ENCODE peak calls at places on chromosome 2, in four cellular contexts. A is heart left ventricle, Z is kidney epithelial cell, L is GM12864. K is an unnamed sample.
A peak's percentile ranks its signal among the peaks of the same experiment; 100 is the strongest.

GRCh38 chr2:18988557-18989232 is 369.7 kb downstream of the OSR1 start:
- DNase-seq in L (no peak), Z (no peak), A (no peak), K (no peak)

GRCh38 chr2:30321466-30321865 is 90.1 kb downstream of the LBH start:
- DNase-seq in L (no peak), A (no peak), Z (no peak), K (no peak)

GRCh38 chr2:128450211-128451015 is 131.7 kb upstream of the HS6ST1 start:
- DNase-seq in Z (no peak), A (no peak), L (no peak), K (no peak)

GRCh38 chr2:29423267-29423666 is 308.1 kb downstream of the CLIP4 start:
- DNase-seq in Z (no peak), A (no peak), L (no peak), K (no peak)

GRCh38 chr2:64090264-64090663 is 54.0 kb downstream of the PELI1 start:
- DNase-seq in L (no peak), A (no peak), Z (no peak), K (no peak)

GRCh38 chr2:98233941-98234340 is 112.3 kb upstream of the CNGA3 start:
- DNase-seq in L (no peak), Z (no peak), A (no peak), K (no peak)

GRCh38 chr2:28164280-28164801 is 228.3 kb upstream of the FOSL2 start:
- DNase-seq in L (no peak), Z (no peak), A (peak; percentile 60), K (no peak)

GRCh38 chr2:239609583-239610310 is 208.9 kb upstream of the HDAC4 start:
- DNase-seq in A (peak; percentile 36), L (no peak), Z (no peak), K (no peak)

GRCh38 chr2:231717281-231718180 is 9.2 kb downstream of the PTMA start:
- DNase-seq in A (no peak), L (peak; percentile 82), Z (no peak), K (no peak)

GRCh38 chr2:5493256-5493655 is 198.9 kb upstream of the SOX11 start:
- DNase-seq in A (no peak), L (no peak), Z (no peak), K (no peak)

GRCh38 chr2:9230881-9231280 is 24.3 kb downstream of the ASAP2 start:
- DNase-seq in A (no peak), Z (no peak), L (no peak), K (no peak)

GRCh38 chr2:5057895-5058294 is 634.3 kb upstream of the SOX11 start:
- DNase-seq in Z (no peak), A (no peak), L (no peak), K (no peak)

GRCh38 chr2:69565431-69565839 is 78.1 kb downstream of the AAK1 start:
- DNase-seq in L (no peak), A (peak; percentile 71), Z (no peak), K (no peak)

GRCh38 chr2:45496869-45497268 is 114.2 kb downstream of the SRBD1 start:
- DNase-seq in Z (no peak), L (no peak), A (no peak), K (no peak)

DNA sequence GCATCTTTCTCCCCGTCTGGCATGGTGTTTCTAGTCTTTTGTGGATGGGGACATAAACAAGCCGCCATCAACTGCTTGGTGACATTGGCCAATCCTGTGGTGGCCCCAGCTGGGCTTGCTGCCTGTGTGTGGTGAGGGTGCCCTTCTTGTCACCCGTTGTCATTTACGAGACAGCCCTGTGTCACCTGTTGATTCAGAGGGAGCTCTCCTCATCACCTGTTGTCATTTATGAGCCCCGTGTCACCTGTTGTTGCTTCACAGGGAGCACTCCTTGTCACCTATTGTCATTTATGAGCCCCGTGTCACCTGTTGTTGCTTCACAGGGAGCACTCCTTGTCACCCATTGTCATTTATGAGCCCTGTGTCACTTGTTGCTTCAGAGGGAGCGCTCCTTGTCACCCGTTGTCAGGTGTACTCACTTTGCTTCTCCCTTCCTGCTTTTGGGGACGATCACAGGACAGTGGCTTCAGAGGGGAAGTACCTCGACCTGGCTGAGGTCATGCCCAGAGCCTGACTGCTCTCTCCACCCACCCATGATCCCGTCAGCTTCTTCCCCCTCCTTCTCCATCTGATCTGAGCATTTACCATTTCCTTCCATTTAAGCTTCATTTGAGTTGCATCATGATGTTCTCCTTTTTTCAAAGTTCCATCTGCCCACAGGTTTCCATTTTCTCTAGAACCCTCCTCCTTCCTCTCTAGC is 29.1 kb downstream of the HPCAL1 start:
- DNase-seq in A (no peak), Z (no peak), L (no peak), K (no peak)
- H3K4me3 ChIP-seq in A (no peak overlapping the region), Z (no peak overlapping the region), L (no peak overlapping the region), K (no peak overlapping the region)

GRCh38 chr2:197256771-197257170 is 53.8 kb downstream of the ANKRD44 start:
- DNase-seq in L (no peak), Z (no peak), A (no peak), K (no peak)

GRCh38 chr2:197255550-197255949 is 55.0 kb downstream of the ANKRD44 start:
- DNase-seq in A (peak; percentile 87), L (peak; percentile 74), Z (no peak), K (no peak)

GRCh38 chr2:197256021-197256420 is 54.6 kb downstream of the ANKRD44 start:
- DNase-seq in A (no peak), L (no peak), Z (no peak), K (no peak)

GRCh38 chr2:197251576-197251975 is 59.0 kb downstream of the ANKRD44 start:
- DNase-seq in Z (no peak), L (no peak), A (no peak), K (peak; percentile 36)

DNA sequence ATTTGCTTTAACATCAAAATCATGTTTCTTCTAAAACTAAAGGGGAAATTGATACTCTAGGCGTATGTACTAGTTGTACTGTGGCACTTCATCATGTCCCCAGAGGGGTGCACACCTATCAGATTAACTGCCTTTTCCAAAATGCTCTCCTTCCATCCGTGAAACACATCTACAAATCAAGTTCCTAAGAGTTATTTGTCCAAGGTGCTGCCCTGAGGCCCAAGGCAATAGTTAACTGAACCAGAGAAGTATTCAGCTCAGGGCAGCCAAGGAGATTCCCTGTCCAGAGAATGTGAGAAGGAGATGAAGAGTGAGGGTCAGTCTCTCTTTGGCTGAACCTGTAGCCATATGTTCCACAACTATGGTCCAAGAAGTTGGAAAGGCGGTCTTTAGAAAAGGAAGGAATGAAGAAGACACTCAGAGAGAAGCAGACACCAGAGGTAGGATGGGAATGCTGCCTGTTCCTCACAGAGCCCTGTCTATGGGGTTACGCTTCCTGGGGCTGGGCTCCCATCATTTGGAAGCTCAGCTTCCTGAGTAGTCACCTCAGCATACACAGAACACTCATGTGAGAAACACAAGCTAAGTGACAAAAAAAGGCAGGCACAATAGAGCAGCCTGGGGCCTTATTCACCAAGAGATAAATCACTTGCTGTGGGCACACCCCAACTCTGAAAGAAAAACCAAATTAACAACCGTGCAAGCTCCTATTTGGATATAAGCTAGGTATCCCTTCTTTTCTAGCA is 55.6 kb downstream of the ANKRD44 start:
- DNase-seq in L (no peak), A (no peak), Z (no peak), K (no peak)
- H3K4me3 ChIP-seq in L (peak overlapping the region; percentile 50), A (no peak overlapping the region), Z (no peak overlapping the region), K (no peak overlapping the region)

GRCh38 chr2:162118166-162119031 is 33.6 kb downstream of the GCG start:
- DNase-seq in A (no peak), Z (no peak), L (no peak), K (peak; percentile 14)
- H3K4me3 ChIP-seq in A (no peak overlapping the region), Z (no peak overlapping the region), L (no peak overlapping the region), K (no peak overlapping the region)

GRCh38 chr2:120239488-120240287 is 13.0 kb upstream of the RALB start:
- DNase-seq in Z (no peak), A (no peak), L (no peak), K (peak; percentile 36)
- H3K4me3 ChIP-seq in Z (no peak overlapping the region), A (no peak overlapping the region), L (no peak overlapping the region), K (no peak overlapping the region)

DNA sequence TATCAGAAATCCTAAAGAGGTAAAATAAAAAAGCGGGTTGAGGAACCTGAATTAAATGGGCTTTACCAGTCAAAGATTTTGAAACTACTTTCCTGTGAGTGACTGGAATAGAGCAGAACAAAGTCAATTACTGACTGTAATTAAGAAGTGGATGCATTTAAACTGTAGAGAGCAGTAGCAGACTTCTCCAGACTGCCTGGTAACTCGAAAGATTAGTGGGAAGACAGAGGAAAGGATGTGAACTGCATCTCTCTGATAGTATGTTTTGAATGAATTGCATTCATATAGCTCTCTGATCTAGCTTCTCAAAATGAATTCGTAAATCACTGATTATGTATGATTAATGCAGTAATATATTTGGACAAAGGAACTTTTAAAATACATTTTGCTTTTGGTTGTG is 303.9 kb downstream of the ARHGAP15 start:
- DNase-seq in Z (no peak), L (no peak), A (no peak), K (no peak)
- H3K4me3 ChIP-seq in Z (no peak overlapping the region), L (no peak overlapping the region), A (no peak overlapping the region), K (no peak overlapping the region)

GRCh38 chr2:241359481-241360045 is 3.5 kb downstream of the FARP2 start:
- DNase-seq in Z (no peak), L (no peak), A (no peak), K (no peak)
- H3K4me3 ChIP-seq in Z (no peak overlapping the region), L (no peak overlapping the region), A (no peak overlapping the region), K (no peak overlapping the region)

DNA sequence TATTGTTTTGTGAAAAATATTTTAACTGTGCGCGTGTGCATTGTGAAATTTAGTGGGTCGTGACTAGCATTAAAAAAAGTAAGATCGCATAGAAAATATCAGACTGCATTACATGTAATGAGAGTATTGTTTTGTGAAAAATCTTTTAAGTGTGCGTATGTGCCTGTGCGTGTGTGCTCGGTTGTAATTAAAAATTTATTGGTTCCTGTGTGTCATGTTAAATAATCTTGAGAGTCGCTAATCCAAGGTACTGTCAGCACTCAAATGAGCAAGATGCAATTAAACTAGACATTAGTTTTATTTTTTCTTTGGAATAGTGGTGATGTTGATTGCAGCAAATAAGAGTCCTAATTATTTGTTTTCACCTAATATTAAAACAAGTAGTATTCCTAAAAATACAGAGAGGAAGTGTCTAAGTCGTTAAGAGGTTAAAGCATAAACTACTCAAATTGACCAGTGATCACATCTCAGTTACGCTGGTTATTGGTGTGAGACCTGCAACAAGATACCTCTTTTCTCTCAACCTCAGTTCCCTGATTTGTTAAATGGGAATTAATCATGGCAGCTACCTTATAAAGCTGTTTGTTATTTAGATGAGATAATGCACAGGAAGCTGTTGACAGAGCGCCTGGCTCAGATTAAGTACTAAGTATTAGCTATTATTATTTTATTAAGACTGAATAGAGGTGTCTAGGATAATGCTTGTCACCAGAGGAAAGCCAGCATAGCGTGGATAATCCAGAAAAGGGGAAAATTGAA is 1.9 kb downstream of the ZDBF2 start:
- DNase-seq in L (no peak), A (no peak), Z (no peak), K (no peak)
- H3K4me3 ChIP-seq in L (peak overlapping the region; percentile 78), A (peak overlapping the region; percentile 60), Z (no peak overlapping the region), K (peak overlapping the region; percentile 9)

GRCh38 chr2:16566701-16567100 is 98.9 kb downstream of the CYRIA start:
- DNase-seq in Z (no peak), L (no peak), A (no peak), K (no peak)
- H3K4me3 ChIP-seq in Z (no peak overlapping the region), L (no peak overlapping the region), A (no peak overlapping the region), K (no peak overlapping the region)

DNA sequence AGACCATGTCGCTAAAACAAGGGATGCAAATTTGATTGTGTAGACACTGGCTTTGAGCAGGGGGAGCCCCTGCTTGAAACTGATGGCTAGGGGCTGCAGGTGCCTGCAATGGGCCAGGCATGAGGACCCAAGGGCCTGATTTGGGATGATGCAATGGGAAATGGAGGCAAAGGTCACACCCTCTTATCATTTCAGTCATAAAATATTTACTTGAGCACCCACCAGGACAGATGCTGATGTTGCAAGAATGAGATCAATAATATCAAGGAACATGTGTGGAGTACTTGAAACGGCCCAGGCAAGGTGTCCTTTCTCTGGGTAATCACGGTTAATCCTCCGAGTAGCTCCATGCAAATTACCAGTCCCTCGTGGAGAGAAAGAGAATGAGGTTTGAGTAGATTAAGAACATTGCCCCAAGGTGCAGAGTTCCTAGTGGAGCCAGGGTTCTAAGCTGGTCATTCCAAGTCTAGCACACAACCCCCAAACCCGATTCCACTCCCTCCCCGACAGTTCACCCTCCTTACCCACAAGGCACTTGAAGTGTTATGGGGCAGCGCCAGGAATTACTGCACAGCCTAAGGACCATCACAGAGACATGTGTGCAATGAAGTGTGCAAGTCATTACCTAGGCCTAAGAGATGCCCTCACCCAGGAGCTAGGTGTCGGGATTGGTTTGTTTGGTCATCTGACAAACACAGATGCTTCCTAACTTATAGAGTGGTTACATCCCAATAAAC is 14.0 kb upstream of the TMBIM1 start:
- DNase-seq in L (no peak), Z (no peak), A (no peak), K (no peak)
- H3K4me3 ChIP-seq in L (no peak overlapping the region), Z (no peak overlapping the region), A (no peak overlapping the region), K (no peak overlapping the region)